ENCODE peak calls at places on chromosomes 5 and 9, in four cellular contexts. One of them, this sample, is unnamed.
A peak's percentile ranks its signal among the peaks of the same experiment; 100 is the strongest.

GRCh38 chr5:14435481-14435880 is 146.1 kb upstream of the OTULINL start:
- DNase-seq in HepG2: no peak
- DNase-seq in fibroblast of the aortic adventitia: peak; percentile 68
- DNase-seq in osteoblast: no peak
- DNase-seq in this sample: no peak

GRCh38 chr5:124952079-124952478 is 205.6 kb upstream of the ZNF608 start:
- DNase-seq in HepG2: no peak
- DNase-seq in fibroblast of the aortic adventitia: no peak
- DNase-seq in osteoblast: no peak
- DNase-seq in this sample: no peak

GRCh38 chr5:174413520-174414314 is 310.7 kb upstream of the MSX2 start:
- DNase-seq in HepG2: no peak
- DNase-seq in fibroblast of the aortic adventitia: peak; percentile 90
- DNase-seq in osteoblast: no peak
- DNase-seq in this sample: peak; percentile 4

GRCh38 chr5:135450957-135451356 is 1.2 kb downstream of the TIFAB start:
- DNase-seq in HepG2: no peak
- DNase-seq in fibroblast of the aortic adventitia: no peak
- DNase-seq in osteoblast: no peak
- DNase-seq in this sample: no peak

GRCh38 chr9:112132356-112132755 is 42.7 kb downstream of the SUSD1 start:
- DNase-seq in HepG2: no peak
- DNase-seq in fibroblast of the aortic adventitia: peak; percentile 1
- DNase-seq in osteoblast: no peak
- DNase-seq in this sample: no peak

GRCh38 chr5:122515709-122516431 is 203.8 kb downstream of the SNCAIP start:
- DNase-seq in HepG2: peak; percentile 56
- DNase-seq in fibroblast of the aortic adventitia: peak; percentile 88
- DNase-seq in osteoblast: peak; percentile 83
- DNase-seq in this sample: peak; percentile 77

GRCh38 chr9:20321683-20322082 is 300.6 kb downstream of the MLLT3 start:
- DNase-seq in HepG2: no peak
- DNase-seq in fibroblast of the aortic adventitia: no peak
- DNase-seq in osteoblast: no peak
- DNase-seq in this sample: no peak

GRCh38 chr5:55030220-55030619 is 6.2 kb downstream of the GZMK start:
- DNase-seq in HepG2: no peak
- DNase-seq in fibroblast of the aortic adventitia: no peak
- DNase-seq in osteoblast: no peak
- DNase-seq in this sample: peak; percentile 67

GRCh38 chr9:93182572-93182971 is 1.4 kb upstream of the WNK2 start:
- DNase-seq in HepG2: peak; percentile 51
- DNase-seq in fibroblast of the aortic adventitia: no peak
- DNase-seq in osteoblast: no peak
- DNase-seq in this sample: no peak

GRCh38 chr5:28226407-28226806 is 1188.0 kb upstream of the CDH9 start:
- DNase-seq in HepG2: no peak
- DNase-seq in fibroblast of the aortic adventitia: no peak
- DNase-seq in osteoblast: no peak
- DNase-seq in this sample: no peak

GRCh38 chr5:173629628-173630027 is 13.2 kb upstream of the BOD1 start:
- DNase-seq in HepG2: no peak
- DNase-seq in fibroblast of the aortic adventitia: no peak
- DNase-seq in osteoblast: peak; percentile 34
- DNase-seq in this sample: no peak

GRCh38 chr5:14501353-14502162 is 80.0 kb upstream of the OTULINL start:
- DNase-seq in HepG2: no peak
- DNase-seq in fibroblast of the aortic adventitia: no peak
- DNase-seq in osteoblast: peak; percentile 89
- DNase-seq in this sample: peak; percentile 40

GRCh38 chr9:133905493-133905892 is 86.6 kb downstream of the VAV2 start:
- DNase-seq in HepG2: no peak
- DNase-seq in fibroblast of the aortic adventitia: no peak
- DNase-seq in osteoblast: peak; percentile 79
- DNase-seq in this sample: no peak

GRCh38 chr9:135990468-135991429 is 29.6 kb upstream of the UBAC1 start:
- DNase-seq in HepG2: peak; percentile 78
- DNase-seq in fibroblast of the aortic adventitia: peak; percentile 56
- DNase-seq in osteoblast: no peak
- DNase-seq in this sample: peak; percentile 64

GRCh38 chr9:21854594-21854993 is 52.2 kb downstream of the MTAP start:
- DNase-seq in HepG2: peak; percentile 29
- DNase-seq in fibroblast of the aortic adventitia: peak; percentile 69
- DNase-seq in osteoblast: no peak
- DNase-seq in this sample: peak; percentile 65

GRCh38 chr9:114098021-114098659 is 952 bp downstream of the KIF12 start:
- DNase-seq in HepG2: no peak
- DNase-seq in fibroblast of the aortic adventitia: no peak
- DNase-seq in osteoblast: peak; percentile 75
- DNase-seq in this sample: no peak

GRCh38 chr9:69932901-69933300 is 110.7 kb upstream of the MAMDC2 start:
- DNase-seq in HepG2: peak; percentile 36
- DNase-seq in fibroblast of the aortic adventitia: no peak
- DNase-seq in osteoblast: no peak
- DNase-seq in this sample: no peak

GRCh38 chr5:95935553-95936100 is 26.0 kb downstream of the ELL2 start:
- DNase-seq in HepG2: no peak
- DNase-seq in fibroblast of the aortic adventitia: peak; percentile 32
- DNase-seq in osteoblast: no peak
- DNase-seq in this sample: no peak

GRCh38 chr5:133244242-133244641 is 192.4 kb downstream of the HSPA4 start:
- DNase-seq in HepG2: peak; percentile 65
- DNase-seq in fibroblast of the aortic adventitia: no peak
- DNase-seq in osteoblast: no peak
- DNase-seq in this sample: no peak

GRCh38 chr9:136990233-136990911 is 1.9 kb upstream of the PAXX start:
- DNase-seq in HepG2: peak; percentile 72
- DNase-seq in fibroblast of the aortic adventitia: no peak
- DNase-seq in osteoblast: no peak
- DNase-seq in this sample: no peak

GRCh38 chr5:163506726-163507125 is 1.3 kb downstream of the MAT2B start:
- DNase-seq in HepG2: no peak
- DNase-seq in fibroblast of the aortic adventitia: peak; percentile 56
- DNase-seq in osteoblast: peak; percentile 77
- DNase-seq in this sample: peak; percentile 47

GRCh38 chr5:15579193-15579990 is 79.4 kb downstream of the FBXL7 start:
- DNase-seq in HepG2: no peak
- DNase-seq in fibroblast of the aortic adventitia: peak; percentile 53
- DNase-seq in osteoblast: no peak
- DNase-seq in this sample: no peak

GRCh38 chr5:5494489-5495402 is 72.3 kb downstream of the ICE1 start:
- DNase-seq in HepG2: peak; percentile 51
- DNase-seq in fibroblast of the aortic adventitia: peak; percentile 46
- DNase-seq in osteoblast: peak; percentile 73
- DNase-seq in this sample: peak; percentile 47

GRCh38 chr9:136087741-136088480 is 7.2 kb downstream of the NACC2 start:
- DNase-seq in HepG2: no peak
- DNase-seq in fibroblast of the aortic adventitia: no peak
- DNase-seq in osteoblast: peak; percentile 75
- DNase-seq in this sample: no peak

GRCh38 chr5:131542723-131543122 is 92.3 kb downstream of the RAPGEF6 start:
- DNase-seq in HepG2: no peak
- DNase-seq in fibroblast of the aortic adventitia: no peak
- DNase-seq in osteoblast: no peak
- DNase-seq in this sample: no peak

GRCh38 chr5:131550606-131551005 is 84.4 kb downstream of the RAPGEF6 start:
- DNase-seq in HepG2: no peak
- DNase-seq in fibroblast of the aortic adventitia: no peak
- DNase-seq in osteoblast: no peak
- DNase-seq in this sample: no peak

GRCh38 chr5:131545856-131546255 is 89.2 kb downstream of the RAPGEF6 start:
- DNase-seq in HepG2: no peak
- DNase-seq in fibroblast of the aortic adventitia: peak; percentile 59
- DNase-seq in osteoblast: peak; percentile 58
- DNase-seq in this sample: peak; percentile 36

DNA sequence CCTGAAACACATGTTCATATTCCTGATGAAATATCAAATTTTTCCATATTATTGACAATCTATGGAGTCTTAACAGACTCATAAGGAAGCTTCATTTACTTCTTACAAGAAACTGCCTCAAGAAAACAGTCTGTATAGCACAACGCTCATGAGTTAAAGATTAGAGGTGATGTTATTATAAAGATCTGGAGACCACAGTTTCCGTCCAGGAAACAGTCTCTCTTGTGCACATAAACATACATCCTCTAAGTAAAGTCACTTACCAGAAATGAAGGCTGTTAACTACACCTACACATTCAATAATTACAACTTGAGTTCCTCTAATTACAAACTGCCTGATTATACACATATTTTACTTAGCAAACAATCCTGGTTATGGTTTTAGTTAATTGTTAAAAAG is 86.8 kb downstream of the RAPGEF6 start:
- DNase-seq in HepG2: no peak
- DNase-seq in fibroblast of the aortic adventitia: no peak
- DNase-seq in osteoblast: no peak
- DNase-seq in this sample: peak; percentile 15
- TF ChIP-seq CTCF in HepG2: no peak
- TF ChIP-seq CTCF in fibroblast of the aortic adventitia: no peak
- TF ChIP-seq CTCF in osteoblast: no peak
- TF ChIP-seq CTCF in this sample: no peak

DNA sequence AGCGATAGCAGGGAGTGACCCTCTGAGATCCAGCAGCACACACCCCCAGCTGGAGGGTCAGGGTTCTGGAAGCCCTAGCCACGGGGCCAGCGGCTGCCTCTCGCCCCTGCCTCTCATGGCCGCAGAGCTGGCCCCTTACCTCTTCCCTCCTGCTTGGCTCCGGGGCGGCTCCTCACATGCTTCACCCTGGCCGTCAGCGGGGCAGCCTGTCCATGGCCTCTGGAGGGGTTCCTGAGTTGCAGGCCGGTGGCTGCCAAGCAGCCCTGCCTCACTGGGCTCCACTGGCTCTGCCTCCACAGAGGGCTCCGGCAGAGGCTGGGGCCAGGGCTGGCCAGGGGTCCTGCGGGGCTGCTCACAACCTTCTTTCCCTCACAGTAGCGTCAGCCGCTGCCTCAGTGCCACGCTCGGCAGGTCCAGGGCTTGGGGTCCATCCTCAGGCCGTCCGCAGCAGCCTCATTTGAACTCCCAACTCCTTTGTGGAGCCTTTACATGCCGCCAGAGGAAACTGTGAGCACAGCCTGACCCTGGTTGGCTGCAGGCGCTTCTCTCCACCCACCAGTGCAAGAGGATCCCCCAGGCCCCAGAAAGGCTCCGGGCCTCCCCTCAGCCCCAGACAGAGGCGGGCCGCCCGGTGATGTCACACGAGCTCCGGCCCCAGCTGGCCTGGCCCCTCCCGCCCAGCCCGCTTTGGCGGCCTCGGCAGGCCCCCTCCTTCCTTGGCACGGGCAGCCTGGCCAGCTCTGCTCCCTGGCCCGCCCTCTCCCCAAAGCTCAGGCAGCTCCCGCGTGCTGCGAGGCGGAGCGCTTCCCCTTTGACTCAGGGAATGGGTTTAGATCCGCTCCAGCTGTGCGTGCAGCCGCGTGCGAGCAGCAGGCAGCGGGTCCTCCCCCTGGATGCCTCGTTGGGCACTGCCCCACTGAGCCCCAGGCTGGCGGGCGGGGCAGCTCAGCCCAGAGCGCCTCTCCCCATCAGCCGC is at the start of gene ANGPTL2:
- DNase-seq in HepG2: peak; percentile 43
- DNase-seq in fibroblast of the aortic adventitia: peak; percentile 94
- DNase-seq in osteoblast: peak; percentile 97
- DNase-seq in this sample: peak; percentile 94
- H3K4me3 ChIP-seq in HepG2: peak within 1 kb of the TSS; percentile 74
- H3K4me3 ChIP-seq in fibroblast of the aortic adventitia: peak within 1 kb of the TSS; percentile 86
- H3K4me3 ChIP-seq in osteoblast: peak within 1 kb of the TSS; percentile 70
- H3K4me3 ChIP-seq in this sample: peak within 1 kb of the TSS; percentile 53

DNA sequence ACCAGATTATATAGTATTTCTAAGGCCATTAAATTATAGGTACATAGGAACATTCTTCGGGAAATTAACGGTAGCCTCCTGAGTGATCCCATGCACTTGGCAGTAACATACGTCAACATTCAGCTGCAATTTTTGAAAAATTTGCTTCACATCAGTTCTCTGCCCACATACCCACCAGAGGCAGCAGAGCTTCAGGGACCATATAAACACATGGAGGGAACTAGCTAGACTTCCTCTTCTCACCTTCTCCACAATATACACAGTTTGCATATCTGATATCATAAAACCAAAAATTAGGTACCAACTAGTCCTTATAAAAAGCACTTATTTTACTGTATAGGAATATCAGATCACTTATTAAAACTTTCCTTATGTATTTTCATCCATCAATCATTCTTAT is 4.8 kb downstream of the PSIP1 start:
- DNase-seq in HepG2: no peak
- DNase-seq in fibroblast of the aortic adventitia: no peak
- DNase-seq in osteoblast: no peak
- DNase-seq in this sample: no peak
- TF ChIP-seq CTCF in HepG2: no peak
- TF ChIP-seq CTCF in fibroblast of the aortic adventitia: no peak
- TF ChIP-seq CTCF in osteoblast: no peak
- TF ChIP-seq CTCF in this sample: no peak

GRCh38 chr9:107190031-107190935 is 92.8 kb upstream of the RAD23B start:
- DNase-seq in HepG2: peak; percentile 29
- DNase-seq in fibroblast of the aortic adventitia: peak; percentile 49
- DNase-seq in osteoblast: peak; percentile 73
- DNase-seq in this sample: peak; percentile 71
- H3K4me3 ChIP-seq in HepG2: no peak overlapping the region
- H3K4me3 ChIP-seq in fibroblast of the aortic adventitia: no peak overlapping the region
- H3K4me3 ChIP-seq in osteoblast: no peak overlapping the region
- H3K4me3 ChIP-seq in this sample: no peak overlapping the region

GRCh38 chr5:75948441-75948840 is 134.7 kb upstream of the SV2C start:
- DNase-seq in HepG2: no peak
- DNase-seq in fibroblast of the aortic adventitia: no peak
- DNase-seq in osteoblast: no peak
- DNase-seq in this sample: no peak
- TF ChIP-seq CTCF in HepG2: no peak
- TF ChIP-seq CTCF in fibroblast of the aortic adventitia: no peak
- TF ChIP-seq CTCF in osteoblast: no peak
- TF ChIP-seq CTCF in this sample: no peak

This sample was measured in astrocyte of the spinal cord.